ENCODE peak calls at places on chromosomes 4 and X, in five cellular contexts. C is SK-N-SH, L is HEK293T, E is K562, Q is GM12878. X is an unnamed sample.

GRCh38 chr4:147571021-147571770 is 46.0 kb upstream of the TMEM184C start:
- DNase-seq in C (no peak), L (no peak), E (no peak), Q (no peak), X (no peak)

GRCh38 chrX:30530591-30530990 is 47.0 kb downstream of the TASL start:
- DNase-seq in C (no peak), L (no peak), E (no peak), Q (no peak), X (no peak)

GRCh38 chrX:24024819-24025740 is 1.9 kb downstream of the KLHL15 start:
- DNase-seq in C (peak; percentile 91), L (peak; percentile 86), E (peak; percentile 89), Q (peak; percentile 43), X (peak; percentile 73)

GRCh38 chrX:2954541-2954940 is 25.4 kb upstream of the ARSD start:
- DNase-seq in C (no peak), L (no peak), E (no peak), Q (no peak), X (no peak)

GRCh38 chr4:17232575-17233253 is 279.2 kb downstream of the QDPR start:
- DNase-seq in C (peak; percentile 61), L (no peak), E (no peak), Q (no peak), X (no peak)

GRCh38 chr4:82561745-82562552 is at the start of gene TMEM150C:
- DNase-seq in C (peak; percentile 82), L (peak; percentile 60), E (no peak), Q (no peak), X (no peak)

GRCh38 chr4:175891863-175892262 is 79.8 kb upstream of the GPM6A start:
- DNase-seq in C (peak; percentile 1), L (peak; percentile 25), E (no peak), Q (no peak), X (peak; percentile 3)

GRCh38 chr4:67714248-67714583 is 13.3 kb upstream of the UBA6 start:
- DNase-seq in C (no peak), L (no peak), E (no peak), Q (no peak), X (no peak)

GRCh38 chrX:48905090-48905790 is 6.2 kb downstream of the SLC35A2 start:
- DNase-seq in C (no peak), L (no peak), E (no peak), Q (no peak), X (no peak)
- TF ChIP-seq FOXM1 in C (no peak), L (no peak), E (no peak), Q (no peak), X (no peak)

GRCh38 chrX:154441984-154442707 is 1.8 kb upstream of the FAM50A start:
- DNase-seq in C (no peak), L (no peak), E (no peak), Q (no peak), X (no peak)
- TF ChIP-seq FOXM1 in C (no peak), L (no peak), E (no peak), Q (no peak), X (no peak)

GRCh38 chrX:47358387-47359065 is 11.9 kb upstream of the ZNF157 start:
- DNase-seq in C (no peak), L (no peak), E (no peak), Q (no peak), X (no peak)

GRCh38 chrX:47366051-47366722 is 4.2 kb upstream of the ZNF157 start:
- DNase-seq in C (peak; percentile 70), L (peak; percentile 71), E (peak; percentile 46), Q (peak; percentile 37), X (no peak)

GRCh38 chrX:47360423-47361179 is 9.8 kb upstream of the ZNF157 start:
- DNase-seq in C (no peak), L (no peak), E (no peak), Q (no peak), X (no peak)

DNA sequence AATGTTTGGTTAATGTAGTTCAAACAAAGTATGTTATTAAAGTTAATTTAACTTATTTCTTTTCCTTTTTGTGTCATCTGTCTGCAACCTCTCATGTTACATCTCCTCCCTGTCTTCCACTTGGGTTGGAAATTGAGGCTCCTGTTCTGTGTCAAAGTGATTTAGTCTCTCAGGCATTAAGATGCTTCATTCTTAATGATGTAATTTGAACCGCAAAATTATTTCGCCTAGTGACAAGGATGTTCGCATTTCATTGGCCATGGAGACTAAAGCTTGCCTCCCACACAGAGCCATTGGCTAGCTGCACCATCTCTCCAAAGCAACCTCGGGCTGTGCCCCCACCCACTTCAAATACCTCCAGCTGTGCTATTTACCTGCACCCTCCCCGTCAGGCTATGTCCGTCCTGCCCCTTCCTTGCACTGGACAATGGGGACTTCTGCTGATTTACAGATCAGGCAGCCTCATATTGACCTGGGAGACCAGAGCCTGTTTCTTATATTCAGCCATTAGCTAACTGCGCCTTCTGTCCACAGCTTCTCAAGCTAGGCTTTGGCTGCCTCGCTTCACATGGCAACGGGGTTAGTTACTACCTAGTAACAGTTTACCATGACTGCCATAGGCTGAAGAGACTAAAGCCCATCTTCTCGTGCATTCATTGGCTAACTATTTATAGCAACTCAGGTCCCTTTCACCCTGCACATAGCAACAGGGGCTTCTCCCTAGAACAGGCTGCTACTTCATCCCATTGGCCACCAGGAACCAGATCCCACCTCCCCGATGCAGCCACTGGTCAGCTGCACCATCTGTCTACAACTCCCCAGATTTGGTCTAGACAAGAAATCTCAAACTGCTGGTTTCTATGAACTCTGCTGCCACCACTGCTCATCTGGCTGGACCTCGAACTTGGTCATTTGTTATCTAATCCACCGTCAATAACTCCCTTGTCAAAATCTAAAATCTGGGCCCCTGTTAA is 8.6 kb upstream of the ZNF157 start:
- DNase-seq in C (peak; percentile 80), L (peak; percentile 93), E (peak; percentile 15), Q (peak; percentile 96), X (peak; percentile 67)
- TF ChIP-seq FOXM1 in C (no peak), L (no peak), E (no peak), Q (no peak), X (no peak)

GRCh38 chr4:8394806-8395205 is 45.7 kb downstream of the ACOX3 start:
- DNase-seq in C (no peak), L (no peak), E (no peak), Q (no peak), X (no peak)

GRCh38 chr4:8392591-8393190 is 47.8 kb downstream of the ACOX3 start:
- DNase-seq in C (no peak), L (no peak), E (peak; percentile 20), Q (no peak), X (no peak)

GRCh38 chr4:8391972-8392371 is 48.6 kb downstream of the ACOX3 start:
- DNase-seq in C (no peak), L (no peak), E (no peak), Q (peak; percentile 60), X (no peak)

GRCh38 chr4:8394125-8394524 is 46.4 kb downstream of the ACOX3 start:
- DNase-seq in C (no peak), L (no peak), E (no peak), Q (no peak), X (no peak)

GRCh38 chr4:8393593-8394038 is 46.9 kb downstream of the ACOX3 start:
- DNase-seq in C (peak; percentile 89), L (no peak), E (no peak), Q (no peak), X (no peak)
- TF ChIP-seq FOXM1 in C (no peak), L (no peak), E (no peak), Q (no peak), X (no peak)

GRCh38 chr4:3447431-3448395 is 5.9 kb downstream of the HGFAC start:
- DNase-seq in C (no peak), L (no peak), E (no peak), Q (no peak), X (no peak)
- TF ChIP-seq FOXM1 in C (no peak), L (no peak), E (no peak), Q (no peak), X (no peak)

X was measured in HepG2.